ENCODE peak calls at places on chromosomes 7 and 10, in eight cellular contexts. X is fibroblast of lung, Q is stomach, T is colonic mucosa, C is GM12864, V is lower leg skin, P is tibial artery, I is prostate gland. B is an unnamed sample.

GRCh38 chr7:98366562-98366938 is 34.3 kb downstream of the BAIAP2L1 start:
- DNase-seq in X (no peak), Q (peak; percentile 78), T (no peak), C (no peak), V (no peak), P (no peak), I (no peak), B (no peak)

GRCh38 chr7:50502001-50502684 is 52.0 kb upstream of the FIGNL1 start:
- DNase-seq in X (peak; percentile 100), Q (no peak), T (peak; percentile 44), C (no peak), V (peak; percentile 91), P (peak; percentile 89), I (no peak), B (peak; percentile 100)

GRCh38 chr10:91879514-91880170 is 29.6 kb downstream of the FGFBP3 start:
- DNase-seq in X (no peak), Q (no peak), T (no peak), C (no peak), V (no peak), P (no peak), I (no peak), B (no peak)

GRCh38 chr7:159017741-159018140 is 126.9 kb downstream of the VIPR2 start:
- DNase-seq in X (no peak), Q (no peak), T (no peak), C (no peak), V (no peak), P (no peak), I (no peak), B (no peak)

GRCh38 chr7:1901431-1902210 is 231.5 kb downstream of the ELFN1 start:
- DNase-seq in X (no peak), Q (no peak), T (no peak), C (no peak), V (no peak), P (no peak), I (no peak), B (no peak)

GRCh38 chr7:6691609-6692106 is 15.1 kb downstream of the ZNF12 start:
- DNase-seq in X (peak; percentile 40), Q (no peak), T (no peak), C (no peak), V (no peak), P (no peak), I (no peak), B (peak; percentile 41)

GRCh38 chr7:24129597-24129996 is 154.4 kb upstream of the NPY start:
- DNase-seq in X (peak; percentile 11), Q (no peak), T (no peak), C (no peak), V (no peak), P (no peak), I (no peak), B (peak; percentile 64)

GRCh38 chr10:114928818-114929217 is 9.2 kb upstream of the TRUB1 start:
- DNase-seq in X (no peak), Q (no peak), T (no peak), C (no peak), V (no peak), P (no peak), I (no peak), B (no peak)

GRCh38 chr7:96479015-96479645 is 157.2 kb upstream of the SLC25A13 start:
- DNase-seq in X (peak; percentile 9), Q (no peak), T (no peak), C (no peak), V (no peak), P (no peak), I (no peak), B (no peak)

GRCh38 chr7:90111-91063 is 102.0 kb upstream of the FAM20C start:
- DNase-seq in X (peak; percentile 89), Q (no peak), T (no peak), C (no peak), V (no peak), P (no peak), I (no peak), B (peak; percentile 87)

GRCh38 chr10:104622598-104623209 is 18.4 kb upstream of the SORCS3 start:
- DNase-seq in X (no peak), Q (no peak), T (no peak), C (no peak), V (no peak), P (no peak), I (no peak), B (peak; percentile 8)

GRCh38 chr7:150955519-150956394 is 22.4 kb downstream of the KCNH2 start:
- DNase-seq in X (peak; percentile 40), Q (no peak), T (peak; percentile 51), C (no peak), V (no peak), P (no peak), I (no peak), B (no peak)

GRCh38 chr7:83957333-83957732 is 237.3 kb downstream of the SEMA3A start:
- DNase-seq in X (peak; percentile 59), Q (no peak), T (no peak), C (no peak), V (no peak), P (no peak), I (no peak), B (peak; percentile 16)

GRCh38 chr10:75209325-75210192 is 1.0 kb upstream of the VDAC2 start:
- DNase-seq in X (peak; percentile 78), Q (peak; percentile 79), T (peak; percentile 71), C (peak; percentile 49), V (peak; percentile 97), P (peak; percentile 84), I (peak; percentile 43), B (peak; percentile 67)

GRCh38 chr10:99456207-99456606 is 25.8 kb upstream of the GOT1 start:
- DNase-seq in X (no peak), Q (no peak), T (no peak), C (no peak), V (no peak), P (no peak), I (no peak), B (no peak)

GRCh38 chr7:142329062-142329788 is 71.4 kb upstream of the PRSS58 start:
- DNase-seq in X (no peak), Q (no peak), T (no peak), C (no peak), V (no peak), P (no peak), I (no peak), B (no peak)

GRCh38 chr10:13322615-13323148 is 22.8 kb upstream of the PHYH start:
- DNase-seq in X (no peak), Q (no peak), T (no peak), C (no peak), V (peak; percentile 67), P (no peak), I (no peak), B (no peak)

GRCh38 chr7:45180084-45180986 is 22.7 kb downstream of the RAMP3 start:
- DNase-seq in X (no peak), Q (no peak), T (no peak), C (no peak), V (peak; percentile 83), P (no peak), I (no peak), B (no peak)

GRCh38 chr7:45177801-45178200 is 20.2 kb downstream of the RAMP3 start:
- DNase-seq in X (no peak), Q (no peak), T (no peak), C (no peak), V (no peak), P (no peak), I (no peak), B (no peak)

GRCh38 chr7:45176886-45177731 is 19.5 kb downstream of the RAMP3 start:
- DNase-seq in X (no peak), Q (no peak), T (no peak), C (no peak), V (no peak), P (no peak), I (no peak), B (no peak)

GRCh38 chr7:45179666-45180065 is 22.1 kb downstream of the RAMP3 start:
- DNase-seq in X (no peak), Q (no peak), T (no peak), C (no peak), V (no peak), P (no peak), I (no peak), B (no peak)

GRCh38 chr7:45178241-45179225 is 20.9 kb downstream of the RAMP3 start:
- DNase-seq in X (no peak), Q (no peak), T (no peak), C (no peak), V (no peak), P (no peak), I (no peak), B (no peak)
- TF ChIP-seq CTCF in X (no peak), Q (no peak), T (no peak), C (peak; percentile 29), V (no peak), P (no peak), I (no peak), B (no peak)

GRCh38 chr10:77603529-77603927 is 34.1 kb downstream of the KCNMA1 start:
- DNase-seq in X (peak; percentile 72), Q (peak; percentile 37), T (peak; percentile 89), C (no peak), V (no peak), P (no peak), I (no peak), B (no peak)
- H3K4me3 ChIP-seq in X (no peak overlapping the region), Q (no peak overlapping the region), T (no peak overlapping the region), C (no peak overlapping the region), V (no peak overlapping the region), P (no peak overlapping the region), I (no peak overlapping the region), B (no peak overlapping the region)

DNA sequence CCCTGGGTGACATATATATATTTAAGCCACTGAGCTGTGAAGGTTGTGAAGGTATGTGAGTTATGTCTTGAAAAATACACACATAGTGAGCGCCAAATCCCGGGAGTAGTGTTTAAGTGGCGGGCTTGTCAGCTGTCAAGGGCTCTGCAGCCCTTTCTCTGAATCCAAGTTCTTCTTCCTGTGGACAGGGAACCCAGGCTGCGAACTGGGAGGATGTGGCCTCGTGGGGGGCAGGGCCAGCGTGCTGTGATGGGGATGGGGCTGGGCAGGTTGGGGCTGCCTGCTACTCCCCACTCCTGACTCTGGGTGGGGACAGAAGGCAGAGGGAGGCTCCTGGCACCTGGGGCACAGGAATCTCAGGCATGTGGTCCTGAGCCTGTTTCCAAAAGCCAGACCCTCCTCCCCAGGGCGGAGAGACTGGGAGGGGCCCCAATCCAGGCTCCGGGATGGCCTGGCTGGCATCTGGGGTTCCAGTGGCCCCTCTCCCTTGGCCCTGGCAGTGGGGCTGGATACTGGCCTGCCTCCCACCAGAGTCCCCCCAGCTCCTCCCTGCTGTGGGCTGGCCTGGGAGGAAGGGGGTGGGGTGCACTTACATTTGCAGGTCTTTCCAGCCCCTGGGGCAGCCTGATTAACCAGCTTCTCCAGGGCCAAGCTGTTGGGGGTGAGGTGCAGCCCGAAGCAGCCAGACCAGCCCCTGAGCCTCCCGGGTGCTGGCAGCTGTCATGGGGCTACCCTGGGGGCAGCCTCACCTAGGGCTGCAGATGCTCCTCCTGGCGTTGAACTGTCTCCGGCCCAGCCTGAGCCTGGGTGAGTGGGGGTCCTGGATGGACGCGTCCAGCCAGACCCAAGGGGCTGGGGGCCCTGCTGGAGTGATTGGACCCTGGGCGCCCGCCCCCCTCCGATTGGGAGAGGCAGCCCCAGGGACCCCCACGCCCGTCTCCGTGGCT is at the start of gene UPK3B:
- DNase-seq in X (no peak), Q (no peak), T (no peak), C (no peak), V (peak; percentile 86), P (no peak), I (no peak), B (no peak)
- TF ChIP-seq CTCF in X (no peak), Q (no peak), T (no peak), C (no peak), V (no peak), P (no peak), I (no peak), B (no peak)

DNA sequence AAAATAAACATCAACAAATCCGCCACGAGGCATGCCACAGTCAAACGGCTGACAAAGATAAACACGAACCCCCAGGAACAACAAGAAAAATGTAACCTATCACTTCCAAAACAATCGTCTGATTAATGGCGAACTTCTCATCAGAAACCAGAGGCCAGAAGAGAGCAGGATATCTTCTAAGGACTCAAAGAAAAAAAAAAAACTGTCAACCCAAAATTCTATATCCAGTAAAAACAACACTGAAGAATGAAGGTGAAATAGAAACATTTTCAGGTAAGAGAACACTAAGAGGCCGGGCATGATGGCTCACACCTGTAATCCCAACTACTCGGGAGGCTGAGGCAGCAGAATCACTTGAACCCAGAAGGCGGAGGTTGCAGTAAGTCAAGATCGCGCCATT is 54.3 kb downstream of the SLC29A4 start:
- DNase-seq in X (no peak), Q (no peak), T (no peak), C (no peak), V (no peak), P (no peak), I (no peak), B (no peak)
- H3K4me3 ChIP-seq in X (no peak overlapping the region), Q (no peak overlapping the region), T (no peak overlapping the region), C (no peak overlapping the region), V (no peak overlapping the region), P (no peak overlapping the region), I (no peak overlapping the region), B (no peak overlapping the region)

B was measured in fibroblast of mammary gland.